ENCODE peak calls at places on chromosome 11, in five cellular contexts. Q is GM10248, I is coronary artery, G is COR-L47, W is HEK293T. N is an unnamed sample.
A peak's percentile ranks its signal among the peaks of the same experiment; 100 is the strongest.

GRCh38 chr11:86182976-86183584 is 61.5 kb upstream of the EED start:
- DNase-seq in Q (no peak), I (no peak), G (peak; percentile 1), W (no peak), N (no peak)

GRCh38 chr11:35015621-35016387 is 99.4 kb downstream of the PDHX start:
- DNase-seq in Q (no peak), I (no peak), G (no peak), W (no peak), N (no peak)

GRCh38 chr11:61828629-61829407 is 718 bp downstream of the FADS2 start:
- DNase-seq in Q (peak; percentile 76), I (peak; percentile 89), G (peak; percentile 53), W (peak; percentile 31), N (peak; percentile 56)

GRCh38 chr11:132987936-132988335 is 544.4 kb downstream of the OPCML start:
- DNase-seq in Q (no peak), I (no peak), G (no peak), W (no peak), N (no peak)

GRCh38 chr11:2789331-2789730 is 89.5 kb upstream of the KCNQ1OT1 start:
- DNase-seq in Q (no peak), I (peak; percentile 65), G (no peak), W (no peak), N (no peak)

GRCh38 chr11:75024068-75024449 is 35.3 kb downstream of the NEU3 start:
- DNase-seq in Q (no peak), I (no peak), G (no peak), W (no peak), N (no peak)

GRCh38 chr11:15886866-15887265 is 469.5 kb downstream of the SOX6 start:
- DNase-seq in Q (no peak), I (no peak), G (no peak), W (no peak), N (no peak)

GRCh38 chr11:71173709-71174108 is 78.7 kb downstream of the SHANK2 start:
- DNase-seq in Q (no peak), I (peak; percentile 24), G (no peak), W (no peak), N (no peak)

GRCh38 chr11:76288166-76288978 is 82.1 kb upstream of the WNT11 start:
- DNase-seq in Q (no peak), I (no peak), G (no peak), W (no peak), N (no peak)

GRCh38 chr11:14132312-14132711 is 169.8 kb downstream of the SPON1 start:
- DNase-seq in Q (no peak), I (no peak), G (no peak), W (no peak), N (peak; percentile 13)

GRCh38 chr11:134393638-134394037 is 18.4 kb downstream of the B3GAT1 start:
- DNase-seq in Q (no peak), I (no peak), G (no peak), W (peak; percentile 51), N (no peak)

GRCh38 chr11:16169541-16169940 is 186.8 kb downstream of the SOX6 start:
- DNase-seq in Q (no peak), I (no peak), G (no peak), W (no peak), N (no peak)

GRCh38 chr11:66593303-66593635 is 284 bp downstream of the CCS start:
- DNase-seq in Q (peak; percentile 32), I (no peak), G (no peak), W (no peak), N (no peak)

GRCh38 chr11:18727499-18728236 is 1.7 kb upstream of the IGSF22 start:
- DNase-seq in Q (peak; percentile 78), I (no peak), G (peak; percentile 32), W (peak; percentile 76), N (peak; percentile 73)

GRCh38 chr11:45974806-45975205 is 52.4 kb downstream of the LARGE2 start:
- DNase-seq in Q (no peak), I (no peak), G (no peak), W (no peak), N (no peak)

GRCh38 chr11:35274909-35275807 is 136.2 kb downstream of the CD44 start:
- DNase-seq in Q (no peak), I (no peak), G (peak; percentile 87), W (no peak), N (peak; percentile 29)

GRCh38 chr11:70478194-70478890 is 80.0 kb downstream of the CTTN start:
- DNase-seq in Q (no peak), I (no peak), G (no peak), W (no peak), N (no peak)

GRCh38 chr11:119806064-119806915 is 77.3 kb upstream of the NECTIN1 start:
- DNase-seq in Q (no peak), I (no peak), G (no peak), W (no peak), N (no peak)

GRCh38 chr11:94834931-94835330 is 66.8 kb downstream of the AMOTL1 start:
- DNase-seq in Q (no peak), I (no peak), G (no peak), W (no peak), N (no peak)

GRCh38 chr11:34609187-34609751 is 11.6 kb upstream of the EHF start:
- DNase-seq in Q (no peak), I (no peak), G (no peak), W (no peak), N (no peak)

GRCh38 chr11:8032576-8033311 is 45.6 kb downstream of the EIF3F start:
- DNase-seq in Q (no peak), I (no peak), G (no peak), W (no peak), N (no peak)

GRCh38 chr11:8928981-8929615 is 3.6 kb downstream of the C11orf16 start:
- DNase-seq in Q (no peak), I (no peak), G (no peak), W (no peak), N (no peak)

GRCh38 chr11:118939948-118940598 is 14.3 kb upstream of the BCL9L start:
- DNase-seq in Q (peak; percentile 70), I (no peak), G (no peak), W (no peak), N (no peak)

GRCh38 chr11:17978553-17979287 is 34.1 kb downstream of the SERGEF start:
- DNase-seq in Q (peak; percentile 49), I (no peak), G (peak; percentile 38), W (peak; percentile 64), N (peak; percentile 72)

GRCh38 chr11:34364102-34364501 is 6.3 kb upstream of the ABTB2 start:
- DNase-seq in Q (no peak), I (no peak), G (no peak), W (no peak), N (no peak)

N was measured in AG08396.